ENCODE peak calls at places on chromosomes 4 and X, in eight cellular contexts. One of them, this sample, is unnamed.

GRCh38 chrX:154370300-154370881 is 4.0 kb downstream of the FLNA start:
- DNase-seq in mesenchymal stem cell: no peak
- DNase-seq in aorta: no peak
- DNase-seq in mammary epithelial cell: no peak
- DNase-seq in thoracic aorta: no peak
- DNase-seq in cardiac muscle cell: peak; percentile 50
- DNase-seq in adrenal gland: no peak
- DNase-seq in lower lobe of right lung: no peak
- DNase-seq in this sample: no peak

GRCh38 chr4:57151481-57151880 is 41.3 kb upstream of the IGFBP7 start:
- DNase-seq in mesenchymal stem cell: no peak
- DNase-seq in aorta: no peak
- DNase-seq in mammary epithelial cell: peak; percentile 79
- DNase-seq in thoracic aorta: no peak
- DNase-seq in cardiac muscle cell: no peak
- DNase-seq in adrenal gland: no peak
- DNase-seq in lower lobe of right lung: no peak
- DNase-seq in this sample: no peak

GRCh38 chr4:98514930-98515809 is 143.2 kb downstream of the TSPAN5 start:
- DNase-seq in mesenchymal stem cell: peak; percentile 75
- DNase-seq in aorta: no peak
- DNase-seq in mammary epithelial cell: no peak
- DNase-seq in thoracic aorta: no peak
- DNase-seq in cardiac muscle cell: no peak
- DNase-seq in adrenal gland: no peak
- DNase-seq in lower lobe of right lung: no peak
- DNase-seq in this sample: no peak

GRCh38 chrX:44308869-44309268 is 34.6 kb downstream of the EFHC2 start:
- DNase-seq in mesenchymal stem cell: no peak
- DNase-seq in aorta: no peak
- DNase-seq in mammary epithelial cell: no peak
- DNase-seq in thoracic aorta: no peak
- DNase-seq in cardiac muscle cell: no peak
- DNase-seq in adrenal gland: no peak
- DNase-seq in lower lobe of right lung: no peak
- DNase-seq in this sample: no peak

GRCh38 chr4:112979881-112980421 is 69.5 kb upstream of the ANK2 start:
- DNase-seq in mesenchymal stem cell: no peak
- DNase-seq in aorta: no peak
- DNase-seq in mammary epithelial cell: no peak
- DNase-seq in thoracic aorta: no peak
- DNase-seq in cardiac muscle cell: no peak
- DNase-seq in adrenal gland: no peak
- DNase-seq in lower lobe of right lung: no peak
- DNase-seq in this sample: no peak

GRCh38 chr4:138162259-138162658 is 79.9 kb downstream of the SLC7A11 start:
- DNase-seq in mesenchymal stem cell: no peak
- DNase-seq in aorta: no peak
- DNase-seq in mammary epithelial cell: peak; percentile 57
- DNase-seq in thoracic aorta: no peak
- DNase-seq in cardiac muscle cell: no peak
- DNase-seq in adrenal gland: no peak
- DNase-seq in lower lobe of right lung: no peak
- DNase-seq in this sample: no peak

GRCh38 chr4:123997116-123997515 is 600.5 kb downstream of the SPRY1 start:
- DNase-seq in mesenchymal stem cell: no peak
- DNase-seq in aorta: no peak
- DNase-seq in mammary epithelial cell: no peak
- DNase-seq in thoracic aorta: no peak
- DNase-seq in cardiac muscle cell: no peak
- DNase-seq in adrenal gland: no peak
- DNase-seq in lower lobe of right lung: no peak
- DNase-seq in this sample: no peak

GRCh38 chrX:100895365-100896075 is 21.4 kb upstream of the NOX1 start:
- DNase-seq in mesenchymal stem cell: peak; percentile 42
- DNase-seq in aorta: no peak
- DNase-seq in mammary epithelial cell: peak; percentile 93
- DNase-seq in thoracic aorta: no peak
- DNase-seq in cardiac muscle cell: peak; percentile 51
- DNase-seq in adrenal gland: no peak
- DNase-seq in lower lobe of right lung: no peak
- DNase-seq in this sample: no peak

GRCh38 chr4:13888112-13888511 is 260.6 kb upstream of the BOD1L1 start:
- DNase-seq in mesenchymal stem cell: peak; percentile 90
- DNase-seq in aorta: no peak
- DNase-seq in mammary epithelial cell: peak; percentile 76
- DNase-seq in thoracic aorta: no peak
- DNase-seq in cardiac muscle cell: peak; percentile 91
- DNase-seq in adrenal gland: no peak
- DNase-seq in lower lobe of right lung: no peak
- DNase-seq in this sample: no peak

GRCh38 chr4:176971576-176972105 is 178.9 kb upstream of the VEGFC start:
- DNase-seq in mesenchymal stem cell: no peak
- DNase-seq in aorta: no peak
- DNase-seq in mammary epithelial cell: no peak
- DNase-seq in thoracic aorta: no peak
- DNase-seq in cardiac muscle cell: no peak
- DNase-seq in adrenal gland: no peak
- DNase-seq in lower lobe of right lung: no peak
- DNase-seq in this sample: no peak

GRCh38 chrX:80282535-80282934 is 137.7 kb upstream of the TENT5D start:
- DNase-seq in mesenchymal stem cell: no peak
- DNase-seq in aorta: no peak
- DNase-seq in mammary epithelial cell: no peak
- DNase-seq in thoracic aorta: no peak
- DNase-seq in cardiac muscle cell: no peak
- DNase-seq in adrenal gland: no peak
- DNase-seq in lower lobe of right lung: no peak
- DNase-seq in this sample: no peak

GRCh38 chrX:137432609-137433008 is 133.3 kb upstream of the ZIC3 start:
- DNase-seq in mesenchymal stem cell: no peak
- DNase-seq in aorta: no peak
- DNase-seq in mammary epithelial cell: no peak
- DNase-seq in thoracic aorta: no peak
- DNase-seq in cardiac muscle cell: no peak
- DNase-seq in adrenal gland: no peak
- DNase-seq in lower lobe of right lung: no peak
- DNase-seq in this sample: no peak

GRCh38 chrX:68936608-68937007 is 107.8 kb downstream of the EFNB1 start:
- DNase-seq in mesenchymal stem cell: peak; percentile 91
- DNase-seq in aorta: peak; percentile 49
- DNase-seq in mammary epithelial cell: peak; percentile 88
- DNase-seq in thoracic aorta: no peak
- DNase-seq in cardiac muscle cell: peak; percentile 77
- DNase-seq in adrenal gland: peak; percentile 25
- DNase-seq in lower lobe of right lung: no peak
- DNase-seq in this sample: no peak

GRCh38 chr4:20684852-20685763 is 15.2 kb upstream of the PACRGL start:
- DNase-seq in mesenchymal stem cell: peak; percentile 40
- DNase-seq in aorta: no peak
- DNase-seq in mammary epithelial cell: no peak
- DNase-seq in thoracic aorta: no peak
- DNase-seq in cardiac muscle cell: peak; percentile 49
- DNase-seq in adrenal gland: no peak
- DNase-seq in lower lobe of right lung: no peak
- DNase-seq in this sample: no peak

GRCh38 chr4:16034010-16034829 is 49.6 kb downstream of the PROM1 start:
- DNase-seq in mesenchymal stem cell: peak; percentile 74
- DNase-seq in aorta: no peak
- DNase-seq in mammary epithelial cell: no peak
- DNase-seq in thoracic aorta: no peak
- DNase-seq in cardiac muscle cell: peak; percentile 14
- DNase-seq in adrenal gland: no peak
- DNase-seq in lower lobe of right lung: no peak
- DNase-seq in this sample: no peak

GRCh38 chr4:16029886-16030285 is 53.9 kb downstream of the PROM1 start:
- DNase-seq in mesenchymal stem cell: no peak
- DNase-seq in aorta: no peak
- DNase-seq in mammary epithelial cell: no peak
- DNase-seq in thoracic aorta: no peak
- DNase-seq in cardiac muscle cell: no peak
- DNase-seq in adrenal gland: no peak
- DNase-seq in lower lobe of right lung: no peak
- DNase-seq in this sample: no peak

GRCh38 chr4:16031554-16032381 is 52.1 kb downstream of the PROM1 start:
- DNase-seq in mesenchymal stem cell: no peak
- DNase-seq in aorta: no peak
- DNase-seq in mammary epithelial cell: no peak
- DNase-seq in thoracic aorta: no peak
- DNase-seq in cardiac muscle cell: no peak
- DNase-seq in adrenal gland: no peak
- DNase-seq in lower lobe of right lung: no peak
- DNase-seq in this sample: no peak

GRCh38 chr4:16032382-16032743 is 51.5 kb downstream of the PROM1 start:
- DNase-seq in mesenchymal stem cell: no peak
- DNase-seq in aorta: no peak
- DNase-seq in mammary epithelial cell: no peak
- DNase-seq in thoracic aorta: no peak
- DNase-seq in cardiac muscle cell: no peak
- DNase-seq in adrenal gland: no peak
- DNase-seq in lower lobe of right lung: no peak
- DNase-seq in this sample: no peak

DNA sequence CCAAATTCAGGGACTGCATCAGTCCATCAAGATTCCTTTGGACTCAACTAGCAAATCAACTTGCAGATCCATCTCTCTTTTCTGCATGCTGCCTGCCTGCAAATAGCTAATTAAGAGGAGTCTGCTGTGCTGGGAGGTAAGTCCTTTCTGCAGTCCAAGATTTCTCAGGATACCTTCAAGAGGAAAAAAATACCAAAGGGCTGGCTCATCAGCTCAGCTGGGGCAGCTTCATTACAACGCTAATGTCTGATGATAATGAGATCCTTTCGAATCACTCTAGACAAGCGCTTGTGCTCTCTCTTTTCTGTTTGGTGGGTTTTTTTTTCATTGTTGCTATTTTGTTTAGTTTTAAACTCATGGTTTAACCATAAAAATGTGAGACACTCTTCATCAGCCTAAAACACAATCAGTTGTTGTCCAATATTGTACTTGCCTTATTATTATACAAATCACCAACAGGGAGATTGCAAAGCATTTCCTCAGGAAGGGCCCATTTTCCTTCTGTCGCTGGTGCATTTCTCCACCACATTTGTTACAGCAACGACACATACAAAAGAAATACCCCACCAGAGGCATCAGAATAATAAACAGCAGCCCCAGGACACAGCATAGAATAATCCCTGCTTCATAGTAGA is 50.8 kb downstream of the PROM1 start:
- DNase-seq in mesenchymal stem cell: peak; percentile 54
- DNase-seq in aorta: no peak
- DNase-seq in mammary epithelial cell: no peak
- DNase-seq in thoracic aorta: no peak
- DNase-seq in cardiac muscle cell: no peak
- DNase-seq in adrenal gland: no peak
- DNase-seq in lower lobe of right lung: no peak
- DNase-seq in this sample: no peak
- H3K4me1 ChIP-seq in mesenchymal stem cell: peaks cover 4% of the 10 kb centered on the region
- H3K4me1 ChIP-seq in aorta: no peaks in the 10 kb centered on the region
- H3K4me1 ChIP-seq in mammary epithelial cell: no peaks in the 10 kb centered on the region
- H3K4me1 ChIP-seq in thoracic aorta: peaks cover 21% of the 10 kb centered on the region
- H3K4me1 ChIP-seq in cardiac muscle cell: peaks cover 21% of the 10 kb centered on the region
- H3K4me1 ChIP-seq in adrenal gland: no peaks in the 10 kb centered on the region
- H3K4me1 ChIP-seq in lower lobe of right lung: peaks cover 8% of the 10 kb centered on the region
- H3K4me1 ChIP-seq in this sample: no peaks in the 10 kb centered on the region

GRCh38 chr4:6763330-6763851 is 19.1 kb upstream of the KIAA0232 start:
- DNase-seq in mesenchymal stem cell: no peak
- DNase-seq in aorta: no peak
- DNase-seq in mammary epithelial cell: peak; percentile 98
- DNase-seq in thoracic aorta: no peak
- DNase-seq in cardiac muscle cell: no peak
- DNase-seq in adrenal gland: no peak
- DNase-seq in lower lobe of right lung: peak; percentile 35
- DNase-seq in this sample: no peak

GRCh38 chr4:6758732-6759131 is 23.8 kb upstream of the KIAA0232 start:
- DNase-seq in mesenchymal stem cell: no peak
- DNase-seq in aorta: no peak
- DNase-seq in mammary epithelial cell: no peak
- DNase-seq in thoracic aorta: no peak
- DNase-seq in cardiac muscle cell: no peak
- DNase-seq in adrenal gland: no peak
- DNase-seq in lower lobe of right lung: peak; percentile 1
- DNase-seq in this sample: no peak

GRCh38 chr4:6761540-6762243 is 20.8 kb upstream of the KIAA0232 start:
- DNase-seq in mesenchymal stem cell: no peak
- DNase-seq in aorta: no peak
- DNase-seq in mammary epithelial cell: no peak
- DNase-seq in thoracic aorta: no peak
- DNase-seq in cardiac muscle cell: no peak
- DNase-seq in adrenal gland: no peak
- DNase-seq in lower lobe of right lung: peak; percentile 26
- DNase-seq in this sample: no peak

GRCh38 chr4:6762244-6762615 is 20.3 kb upstream of the KIAA0232 start:
- DNase-seq in mesenchymal stem cell: no peak
- DNase-seq in aorta: no peak
- DNase-seq in mammary epithelial cell: no peak
- DNase-seq in thoracic aorta: no peak
- DNase-seq in cardiac muscle cell: no peak
- DNase-seq in adrenal gland: no peak
- DNase-seq in lower lobe of right lung: peak; percentile 1
- DNase-seq in this sample: no peak

GRCh38 chr4:6760865-6761264 is 21.7 kb upstream of the KIAA0232 start:
- DNase-seq in mesenchymal stem cell: no peak
- DNase-seq in aorta: no peak
- DNase-seq in mammary epithelial cell: no peak
- DNase-seq in thoracic aorta: no peak
- DNase-seq in cardiac muscle cell: no peak
- DNase-seq in adrenal gland: no peak
- DNase-seq in lower lobe of right lung: peak; percentile 18
- DNase-seq in this sample: no peak
- H3K9me3 ChIP-seq in mesenchymal stem cell: peaks cover 2% of the 10 kb centered on the region
- H3K9me3 ChIP-seq in aorta: no peaks in the 10 kb centered on the region
- H3K9me3 ChIP-seq in mammary epithelial cell: no peaks in the 10 kb centered on the region
- H3K9me3 ChIP-seq in thoracic aorta: no peaks in the 10 kb centered on the region
- H3K9me3 ChIP-seq in cardiac muscle cell: no peaks in the 10 kb centered on the region
- H3K9me3 ChIP-seq in adrenal gland: no peaks in the 10 kb centered on the region
- H3K9me3 ChIP-seq in lower lobe of right lung: no peaks in the 10 kb centered on the region
- H3K9me3 ChIP-seq in this sample: no peaks in the 10 kb centered on the region

DNA sequence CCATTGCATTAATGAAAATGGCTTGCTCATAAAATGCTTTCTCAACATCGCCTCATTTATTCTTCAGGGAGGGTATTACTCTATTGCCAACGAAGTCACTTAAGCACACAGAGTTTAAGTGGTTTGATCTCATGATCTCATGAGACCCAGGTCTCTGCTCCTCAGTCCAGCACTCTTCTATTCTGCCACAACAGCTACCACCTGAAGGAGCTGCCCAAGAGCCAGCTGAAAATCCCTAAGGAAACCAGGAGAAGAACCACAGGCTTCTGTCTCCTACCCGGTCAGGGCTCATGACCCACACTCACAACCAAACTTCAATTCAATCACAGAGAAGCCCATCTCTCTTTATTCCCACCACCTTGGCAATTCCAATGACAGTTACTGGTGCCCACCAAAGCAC is 85.5 kb upstream of the GPM6B start:
- DNase-seq in mesenchymal stem cell: no peak
- DNase-seq in aorta: no peak
- DNase-seq in mammary epithelial cell: no peak
- DNase-seq in thoracic aorta: no peak
- DNase-seq in cardiac muscle cell: no peak
- DNase-seq in adrenal gland: no peak
- DNase-seq in lower lobe of right lung: no peak
- DNase-seq in this sample: no peak
- H3K27ac ChIP-seq in mesenchymal stem cell: no peak overlapping the region
- H3K27ac ChIP-seq in aorta: no peak overlapping the region
- H3K27ac ChIP-seq in mammary epithelial cell: no peak overlapping the region
- H3K27ac ChIP-seq in thoracic aorta: no peak overlapping the region
- H3K27ac ChIP-seq in cardiac muscle cell: no peak overlapping the region
- H3K27ac ChIP-seq in adrenal gland: no peak overlapping the region
- H3K27ac ChIP-seq in lower lobe of right lung: no peak overlapping the region
- H3K27ac ChIP-seq in this sample: no peak overlapping the region

GRCh38 chr4:38077791-38078489 is 117.7 kb downstream of the PTTG2 start:
- DNase-seq in mesenchymal stem cell: no peak
- DNase-seq in aorta: no peak
- DNase-seq in mammary epithelial cell: no peak
- DNase-seq in thoracic aorta: no peak
- DNase-seq in cardiac muscle cell: no peak
- DNase-seq in adrenal gland: no peak
- DNase-seq in lower lobe of right lung: no peak
- DNase-seq in this sample: no peak
- H3K4me1 ChIP-seq in mesenchymal stem cell: peaks cover 12% of the 10 kb centered on the region
- H3K4me1 ChIP-seq in aorta: no peaks in the 10 kb centered on the region
- H3K4me1 ChIP-seq in mammary epithelial cell: peaks cover 12% of the 10 kb centered on the region
- H3K4me1 ChIP-seq in thoracic aorta: peaks cover 32% of the 10 kb centered on the region
- H3K4me1 ChIP-seq in cardiac muscle cell: peaks cover 8% of the 10 kb centered on the region
- H3K4me1 ChIP-seq in adrenal gland: peaks cover 8% of the 10 kb centered on the region
- H3K4me1 ChIP-seq in lower lobe of right lung: peaks cover 22% of the 10 kb centered on the region
- H3K4me1 ChIP-seq in this sample: peaks cover 32% of the 10 kb centered on the region